ENCODE peak calls at places on chromosome 19, in eight cellular contexts. Y, S, U, H, P, I, C and N are unnamed samples.

GRCh38 chr19:4431808-4432674 is 25.6 kb downstream of the UBXN6 start:
- DNase-seq in P (no peak), U (no peak), H (no peak), C (no peak), Y (no peak), S (no peak), I (no peak), N (no peak)

GRCh38 chr19:8086849-8087248 is 34.3 kb downstream of the CCL25 start:
- DNase-seq in H (no peak), Y (no peak), C (no peak), P (no peak), I (no peak), U (no peak), S (no peak), N (no peak)

GRCh38 chr19:50334741-50335421 is 5.7 kb upstream of the KCNC3 start:
- DNase-seq in P (no peak), U (no peak), C (no peak), H (no peak), S (no peak), I (no peak), Y (no peak), N (no peak)

GRCh38 chr19:20787766-20788165 is 11.7 kb downstream of the ZNF66 start:
- DNase-seq in S (no peak), P (no peak), H (peak; percentile 18), C (no peak), I (no peak), Y (no peak), U (no peak), N (no peak)

GRCh38 chr19:41299755-41300089 is 10.2 kb upstream of the CCDC97 start:
- DNase-seq in H (no peak), S (peak; percentile 64), U (no peak), C (peak; percentile 14), P (no peak), I (no peak), Y (no peak), N (peak; percentile 14)

GRCh38 chr19:18173572-18174294 is at the start of gene IFI30:
- DNase-seq in H (no peak), S (peak; percentile 93), I (no peak), P (no peak), U (peak; percentile 64), C (peak; percentile 41), Y (no peak), N (peak; percentile 72)

GRCh38 chr19:17026041-17026658 is 460 bp downstream of the CPAMD8 start:
- DNase-seq in S (peak; percentile 61), H (no peak), C (no peak), P (no peak), I (no peak), U (peak; percentile 52), Y (no peak), N (no peak)

GRCh38 chr19:46659151-46660007 is 1.6 kb downstream of the DACT3 start:
- DNase-seq in I (no peak), Y (peak; percentile 70), P (no peak), H (no peak), U (peak; percentile 79), C (no peak), S (peak; percentile 44), N (no peak)

GRCh38 chr19:45070861-45071544 is 5.3 kb downstream of the ZNF296 start:
- DNase-seq in S (no peak), H (no peak), U (no peak), Y (no peak), I (no peak), C (no peak), P (no peak), N (no peak)

GRCh38 chr19:44598880-44599279 is 14.5 kb upstream of the IGSF23 start:
- DNase-seq in I (no peak), P (no peak), Y (no peak), U (no peak), S (no peak), H (no peak), C (no peak), N (no peak)

GRCh38 chr19:19463348-19464117 is 51.8 kb downstream of the TSSK6 start:
- DNase-seq in S (no peak), H (no peak), Y (no peak), U (no peak), P (no peak), I (no peak), C (peak; percentile 52), N (no peak)

GRCh38 chr19:17136026-17136425 is 60.4 kb downstream of the MYO9B start:
- DNase-seq in P (no peak), I (no peak), Y (no peak), C (no peak), H (no peak), U (no peak), S (no peak), N (no peak)

DNA sequence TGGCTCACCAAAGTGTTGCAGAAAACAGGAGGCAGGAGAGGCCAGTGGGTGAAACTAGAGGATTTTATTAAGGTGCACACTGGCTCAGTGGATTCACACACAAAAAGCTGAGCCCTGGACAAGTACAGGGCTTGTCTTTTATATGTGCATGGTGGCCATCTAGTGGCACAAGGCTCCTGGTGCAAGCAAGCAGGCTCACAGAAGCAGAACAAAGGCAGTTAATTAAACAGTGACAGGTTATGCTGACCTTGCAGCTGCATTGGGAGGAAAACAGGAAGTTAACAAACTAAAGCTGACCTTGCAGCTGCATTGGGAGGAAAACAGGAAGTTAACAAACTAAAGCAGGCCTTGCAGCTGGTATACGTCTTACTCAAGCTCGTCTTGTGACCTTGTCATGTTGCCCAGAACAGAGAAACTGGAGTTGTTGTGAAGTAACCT is 65.3 kb upstream of the ZNF681 start:
- DNase-seq in S (no peak), U (no peak), H (peak; percentile 30), P (no peak), Y (peak; percentile 32), C (peak; percentile 7), I (peak; percentile 18), N (peak; percentile 16)
- TF ChIP-seq CTCF in S (no peak), U (no peak), H (no peak), P (peak; percentile 21), Y (peak; percentile 22), C (peak; percentile 12), I (peak; percentile 43), N (no peak)

GRCh38 chr19:37992761-37993160 is 85.8 kb downstream of the SIPA1L3 start:
- DNase-seq in H (no peak), Y (no peak), U (no peak), P (no peak), S (no peak), C (no peak), I (no peak), N (no peak)
- TF ChIP-seq CTCF in H (no peak), Y (no peak), U (no peak), P (no peak), S (no peak), C (no peak), I (no peak), N (no peak)

GRCh38 chr19:11295180-11295579 is 780 bp upstream of the TSPAN16 start:
- DNase-seq in I (no peak), C (no peak), S (no peak), Y (no peak), P (no peak), U (no peak), H (no peak), N (no peak)

GRCh38 chr19:11293468-11294389 is 2.2 kb upstream of the TSPAN16 start:
- DNase-seq in S (peak; percentile 95), U (peak; percentile 97), Y (peak; percentile 98), I (peak; percentile 79), C (peak; percentile 96), P (no peak), H (peak; percentile 93), N (peak; percentile 99)

GRCh38 chr19:11291991-11292390 is 4.0 kb upstream of the TSPAN16 start:
- DNase-seq in H (no peak), S (no peak), P (no peak), U (no peak), Y (no peak), C (no peak), I (no peak), N (no peak)

GRCh38 chr19:11296264-11296663 is 304 bp downstream of the TSPAN16 start:
- DNase-seq in H (no peak), I (no peak), U (no peak), C (no peak), S (no peak), Y (no peak), P (no peak), N (peak; percentile 18)

GRCh38 chr19:11295665-11296245 is at the start of gene TSPAN16:
- DNase-seq in U (no peak), P (no peak), S (no peak), Y (no peak), H (no peak), C (no peak), I (no peak), N (peak; percentile 22)
- TF ChIP-seq CTCF in U (no peak), P (peak; percentile 22), S (no peak), Y (no peak), H (peak; percentile 25), C (no peak), I (no peak), N (no peak)

GRCh38 chr19:49067554-49067953 is 2.9 kb upstream of the NTF4 start:
- DNase-seq in S (no peak), P (no peak), I (no peak), C (no peak), U (no peak), H (no peak), Y (no peak), N (no peak)

GRCh38 chr19:49065905-49066512 is 1.4 kb upstream of the NTF4 start:
- DNase-seq in C (no peak), P (no peak), I (no peak), Y (no peak), U (no peak), S (no peak), H (no peak), N (no peak)

GRCh38 chr19:49064029-49064629 is 489 bp downstream of the NTF4 start:
- DNase-seq in H (peak; percentile 74), C (peak; percentile 87), P (no peak), Y (no peak), I (no peak), U (no peak), S (no peak), N (peak; percentile 50)

GRCh38 chr19:49061445-49061844 is 3.2 kb downstream of the NTF4 start:
- DNase-seq in U (no peak), H (peak; percentile 17), I (no peak), P (no peak), Y (no peak), S (no peak), C (no peak), N (no peak)

GRCh38 chr19:49064768-49065611 is at the start of gene NTF4:
- DNase-seq in C (peak; percentile 69), P (no peak), S (peak; percentile 52), U (peak; percentile 87), I (no peak), H (peak; percentile 51), Y (peak; percentile 74), N (peak; percentile 55)
- TF ChIP-seq CTCF in C (no peak), P (no peak), S (no peak), U (no peak), I (no peak), H (no peak), Y (no peak), N (no peak)